ENCODE peak calls at places on chromosomes 6 and 20, in nine cellular contexts. H is T-cell; V is upper lobe of right lung; M is testis; R is activated CD4-positive, CD25-positive, alpha-beta regulatory T cell; J is D341Med; W is endothelial cell of umbilical vein; S is progenitor cell of endocrine pancreas; G is endodermal cell. E is an unnamed sample.

GRCh38 chr6:155583997-155584396 is 128.4 kb upstream of the NOX3 start:
- DNase-seq in G (no peak), H (no peak), S (no peak), J (no peak), R (no peak), W (no peak), M (no peak), V (no peak), E (no peak)

GRCh38 chr6:3165631-3166534 is 8.5 kb upstream of the TUBB2A start:
- DNase-seq in J (no peak), R (no peak), H (no peak), W (peak), M (no peak), G (peak), S (no peak), V (no peak), E (no peak)

GRCh38 chr6:33192105-33192646 is at the start of gene COL11A2:
- DNase-seq in G (peak), V (no peak), S (no peak), W (no peak), H (no peak), R (no peak), J (no peak), M (no peak), E (no peak)

GRCh38 chr6:167832497-167833395 is 6.0 kb downstream of the AFDN start:
- DNase-seq in W (no peak), G (no peak), V (no peak), R (no peak), M (no peak), H (no peak), S (no peak), J (no peak), E (no peak)

GRCh38 chr20:13865825-13866351 is 81.1 kb downstream of the NDUFAF5 start:
- DNase-seq in R (no peak), S (no peak), W (no peak), J (peak), M (no peak), G (no peak), V (no peak), H (no peak), E (no peak)

GRCh38 chr6:165694296-165694695 is 31.3 kb upstream of the PDE10A start:
- DNase-seq in H (no peak), M (no peak), G (peak), J (no peak), W (no peak), S (no peak), R (no peak), V (no peak), E (no peak)

GRCh38 chr20:63896136-63896890 is 1.4 kb downstream of the DNAJC5 start:
- DNase-seq in J (no peak), W (peak), G (peak), M (peak), H (no peak), S (no peak), V (peak), R (no peak), E (peak)

GRCh38 chr20:53810661-53811355 is 217.2 kb upstream of the ZNF217 start:
- DNase-seq in W (no peak), S (no peak), H (no peak), V (no peak), J (no peak), M (no peak), R (no peak), G (no peak), E (no peak)

GRCh38 chr20:34990661-34991214 is 35.1 kb downstream of the MYH7B start:
- DNase-seq in W (no peak), G (no peak), M (no peak), R (no peak), J (no peak), V (no peak), S (no peak), H (no peak), E (no peak)

GRCh38 chr6:121760640-121761213 is 325.3 kb downstream of the GJA1 start:
- DNase-seq in R (no peak), S (no peak), M (no peak), G (peak), H (no peak), V (no peak), J (no peak), W (no peak), E (no peak)

GRCh38 chr20:52586697-52587096 is 385.5 kb upstream of the TSHZ2 start:
- DNase-seq in V (no peak), S (no peak), M (no peak), R (no peak), J (no peak), G (no peak), H (no peak), W (no peak), E (no peak)

GRCh38 chr20:43833511-43834395 is 80.9 kb upstream of the TOX2 start:
- DNase-seq in V (no peak), S (no peak), H (no peak), G (no peak), M (no peak), W (no peak), R (no peak), J (no peak), E (no peak)

GRCh38 chr6:2857185-2857579 is 15.5 kb upstream of the SERPINB1 start:
- DNase-seq in G (no peak), R (no peak), S (no peak), V (no peak), M (no peak), J (no peak), W (no peak), H (no peak), E (no peak)

GRCh38 chr6:12748815-12749521 is 32.4 kb downstream of the PHACTR1 start:
- DNase-seq in V (peak), M (peak), H (no peak), R (no peak), W (no peak), G (peak), S (peak), J (peak), E (no peak)

GRCh38 chr6:16760536-16761468 is at the start of gene ATXN1:
- DNase-seq in W (peak), H (no peak), R (peak), J (peak), M (peak), S (peak), V (peak), G (peak), E (peak)

GRCh38 chr20:4546786-4547185 is 174.9 kb upstream of the PRND start:
- DNase-seq in G (no peak), M (no peak), S (no peak), W (peak), R (no peak), J (no peak), V (no peak), H (no peak), E (no peak)

GRCh38 chr6:12233693-12234551 is 56.2 kb upstream of the EDN1 start:
- DNase-seq in W (peak), V (no peak), R (no peak), J (peak), S (no peak), M (peak), H (peak), G (peak), E (peak)

GRCh38 chr20:23027721-23028120 is 7.4 kb upstream of the SSTR4 start:
- DNase-seq in M (no peak), J (no peak), G (no peak), R (no peak), H (no peak), W (no peak), V (no peak), S (no peak), E (no peak)

GRCh38 chr6:69861986-69862385 is 4.4 kb upstream of the COL19A1 start:
- DNase-seq in W (no peak), J (no peak), H (no peak), M (no peak), R (no peak), G (peak), S (no peak), V (no peak), E (no peak)

GRCh38 chr6:14682821-14683220 is 563.0 kb upstream of the JARID2 start:
- DNase-seq in R (no peak), S (no peak), V (no peak), H (no peak), M (no peak), W (no peak), G (no peak), J (no peak), E (no peak)

GRCh38 chr20:23128461-23129125 is 42.5 kb upstream of the CD93 start:
- DNase-seq in J (no peak), W (no peak), R (no peak), M (no peak), S (no peak), V (no peak), H (no peak), G (no peak), E (no peak)

GRCh38 chr6:41561931-41562632 is 15.9 kb downstream of the FOXP4 start:
- DNase-seq in W (no peak), M (no peak), S (no peak), V (no peak), G (peak), R (no peak), J (no peak), H (no peak), E (no peak)

GRCh38 chr6:143397229-143398222 is 53.0 kb downstream of the ADAT2 start:
- DNase-seq in V (peak), W (peak), S (peak), M (no peak), G (peak), J (peak), H (peak), R (no peak), E (peak)

GRCh38 chr6:105593805-105594231 is 190.9 kb upstream of the PREP start:
- DNase-seq in S (no peak), V (no peak), H (no peak), J (no peak), G (no peak), M (no peak), W (no peak), R (no peak), E (no peak)

GRCh38 chr20:10553326-10553984 is 118.3 kb downstream of the SLX4IP start:
- DNase-seq in G (peak), W (peak), M (peak), H (no peak), R (peak), S (peak), J (peak), V (peak), E (peak)

GRCh38 chr6:36615018-36615761 is 21.0 kb downstream of the SRSF3 start:
- DNase-seq in W (peak), H (peak), V (no peak), R (no peak), M (peak), J (peak), G (peak), S (no peak), E (peak)

E was measured in Caco-2.